ENCODE peak calls at places on chromosomes 6 and 20, in four cellular contexts. H is NCI-H774, F is NCI-H748 treated with DMSO at 0.1 percent for 48 hours, Y is uterus. C is an unnamed sample.

GRCh38 chr20:9503530-9504251 is 10.7 kb upstream of the LAMP5 start:
- DNase-seq in H (no peak), F (peak), Y (no peak), C (no peak)

GRCh38 chr6:34284563-34285545 is 36.0 kb upstream of the SMIM29 start:
- DNase-seq in H (no peak), F (no peak), Y (no peak), C (no peak)

GRCh38 chr6:73194744-73195143 is 30.6 kb downstream of the KHDC1L start:
- DNase-seq in H (no peak), F (no peak), Y (no peak), C (no peak)

GRCh38 chr6:52416629-52417151 is 3.5 kb upstream of the EFHC1 start:
- DNase-seq in H (peak), F (peak), Y (no peak), C (peak)

GRCh38 chr20:38673731-38674177 is 50.5 kb upstream of the SLC32A1 start:
- DNase-seq in H (no peak), F (no peak), Y (no peak), C (no peak)

GRCh38 chr6:142941018-142941417 is 4.0 kb downstream of the HIVEP2 start:
- DNase-seq in H (no peak), F (no peak), Y (no peak), C (no peak)

GRCh38 chr20:37243076-37243936 is 18.3 kb downstream of the GHRH start:
- DNase-seq in H (no peak), F (no peak), Y (no peak), C (no peak)

GRCh38 chr20:20594171-20594530 is 118.3 kb downstream of the RALGAPA2 start:
- DNase-seq in H (no peak), F (peak), Y (no peak), C (peak)

GRCh38 chr20:44153636-44154043 is 33.3 kb downstream of the JPH2 start:
- DNase-seq in H (no peak), F (no peak), Y (peak), C (no peak)

GRCh38 chr6:14571728-14572127 is 454.2 kb downstream of the CD83 start:
- DNase-seq in H (no peak), F (no peak), Y (no peak), C (no peak)

GRCh38 chr6:37308084-37308817 is 45.5 kb upstream of the RNF8 start:
- DNase-seq in H (peak), F (peak), Y (no peak), C (peak)

GRCh38 chr20:48826883-48827771 is 672 bp downstream of the PREX1 start:
- DNase-seq in H (no peak), F (no peak), Y (no peak), C (no peak)

GRCh38 chr6:140858381-140858971 is 1274.2 kb upstream of the GJE1 start:
- DNase-seq in H (no peak), F (no peak), Y (no peak), C (no peak)

GRCh38 chr6:33144373-33144772 is 47.9 kb downstream of the COL11A2 start:
- DNase-seq in H (no peak), F (no peak), Y (no peak), C (no peak)

GRCh38 chr20:38245753-38246152 is 14.8 kb downstream of the KIAA1755 start:
- DNase-seq in H (no peak), F (no peak), Y (peak), C (no peak)

GRCh38 chr6:97947841-97948240 is 664.8 kb upstream of the MMS22L start:
- DNase-seq in H (no peak), F (peak), Y (no peak), C (peak)

GRCh38 chr6:13883966-13884365 is 40.8 kb upstream of the RNF182 start:
- DNase-seq in H (no peak), F (no peak), Y (no peak), C (no peak)

GRCh38 chr6:106870824-106871300 is 103.7 kb downstream of the CD24 start:
- DNase-seq in H (no peak), F (no peak), Y (no peak), C (no peak)

GRCh38 chr20:15740046-15740775 is 833.0 kb downstream of the KIF16B start:
- DNase-seq in H (no peak), F (no peak), Y (no peak), C (no peak)

GRCh38 chr6:3259491-3259958 is 778 bp downstream of the PSMG4 start:
- DNase-seq in H (peak), F (peak), Y (no peak), C (peak)

GRCh38 chr6:46510656-46511055 is 19.4 kb upstream of the RCAN2 start:
- DNase-seq in H (no peak), F (no peak), Y (no peak), C (no peak)

GRCh38 chr6:10383312-10384063 is 31.4 kb downstream of the TFAP2A start:
- DNase-seq in H (peak), F (no peak), Y (no peak), C (peak)

GRCh38 chr6:14796974-14797762 is 448.7 kb upstream of the JARID2 start:
- DNase-seq in H (no peak), F (no peak), Y (no peak), C (no peak)

GRCh38 chr6:43129434-43130194 is 41.5 kb upstream of the SRF start:
- DNase-seq in H (no peak), F (no peak), Y (peak), C (no peak)

GRCh38 chr20:53394433-53394832 is 199.2 kb downstream of the ZNF217 start:
- DNase-seq in H (no peak), F (no peak), Y (no peak), C (no peak)

GRCh38 chr6:73451166-73452106 is 661 bp downstream of the CGAS start:
- DNase-seq in H (peak), F (peak), Y (peak), C (no peak)

GRCh38 chr6:136609878-136610706 is 59.9 kb upstream of the MAP7 start:
- DNase-seq in H (peak), F (peak), Y (peak), C (no peak)

C was measured in COR-L47.